ENCODE peak calls at places on chromosomes 1 and 21, in ten cellular contexts. H is natural killer cell treated with Interleukin-12 subunit alpha and Interleukin-12 subunit beta and Interleukin-15 and Interleukin-18, amount 100 ng/mL, for 72 hours; O is SJSA1; M is T47D; R is activated CD8-positive, alpha-beta memory T cell treated with anti-CD3 and anti-CD28 coated beads for 48 hours; Q is DMS153; U is stimulated activated CD4-positive, alpha-beta T cell treated with anti-CD3 and anti-CD28 coated beads, Interleukin-4, amount 100 ng/mL, for 48 hours; Z is NCI-H345; P is activated T-cell treated with anti-CD3 and anti-CD28 coated beads, Interleukin-2, amount 50 U/mL, for 1 hour; A is HEK293T. Y is an unnamed sample.

GRCh38 chr1:92482404-92482664 is 4.4 kb downstream of the GFI1 start:
- DNase-seq in Q (no peak), Z (no peak), M (no peak), P (no peak), O (no peak), H (no peak), U (no peak), R (no peak), A (no peak), Y (no peak)

GRCh38 chr1:59549067-59549837 is 252.4 kb downstream of the FGGY start:
- DNase-seq in P (no peak), R (no peak), M (no peak), Q (no peak), H (no peak), U (no peak), A (no peak), Z (no peak), O (no peak), Y (no peak)

GRCh38 chr1:15994590-15995351 is 9.3 kb upstream of the SRARP start:
- DNase-seq in Z (no peak), R (no peak), H (no peak), Q (peak; percentile 15), M (peak; percentile 50), A (peak; percentile 42), P (peak; percentile 53), U (peak; percentile 45), O (peak; percentile 75), Y (peak; percentile 51)

GRCh38 chr21:39675595-39675994 is 62.9 kb downstream of the B3GALT5 start:
- DNase-seq in R (no peak), O (no peak), P (no peak), A (no peak), Z (no peak), U (no peak), M (no peak), Q (no peak), H (no peak), Y (no peak)

GRCh38 chr1:27872802-27873665 is 690 bp downstream of the THEMIS2 start:
- DNase-seq in O (no peak), H (no peak), M (no peak), U (peak; percentile 31), Z (no peak), Q (no peak), R (no peak), A (peak; percentile 30), P (peak; percentile 47), Y (no peak)

GRCh38 chr1:111793896-111794295 is 38.2 kb downstream of the DDX20 start:
- DNase-seq in A (no peak), U (no peak), O (no peak), R (no peak), Z (no peak), P (no peak), H (no peak), Q (no peak), M (no peak), Y (no peak)

GRCh38 chr1:58528518-58528917 is 18.0 kb downstream of the OMA1 start:
- DNase-seq in Q (no peak), R (no peak), Z (no peak), H (no peak), O (no peak), U (no peak), P (no peak), M (no peak), A (no peak), Y (no peak)

GRCh38 chr1:10107985-10108663 is 75.4 kb downstream of the UBE4B start:
- DNase-seq in U (no peak), Z (no peak), P (no peak), R (no peak), O (peak; percentile 88), Q (no peak), H (no peak), M (no peak), A (no peak), Y (no peak)

GRCh38 chr21:34875830-34876229 is 173.3 kb downstream of the RUNX1 start:
- DNase-seq in H (no peak), A (no peak), O (peak; percentile 62), P (no peak), Q (no peak), R (no peak), Z (no peak), M (no peak), U (no peak), Y (no peak)

GRCh38 chr1:151980287-151981177 is 13.1 kb downstream of the S100A10 start:
- DNase-seq in Z (no peak), H (no peak), M (no peak), U (no peak), Q (no peak), O (no peak), P (no peak), R (no peak), A (no peak), Y (no peak)

GRCh38 chr1:110645172-110645571 is 29.6 kb downstream of the KCNA3 start:
- DNase-seq in R (no peak), A (no peak), P (no peak), M (no peak), U (no peak), Z (no peak), Q (no peak), O (no peak), H (peak; percentile 62), Y (no peak)

GRCh38 chr1:231590453-231591198 is 36.0 kb upstream of the DISC1 start:
- DNase-seq in O (peak; percentile 58), R (no peak), U (no peak), M (peak; percentile 37), H (no peak), Q (no peak), P (peak; percentile 26), Z (no peak), A (peak; percentile 67), Y (no peak)

GRCh38 chr1:6490181-6491075 is 1.0 kb downstream of the PLEKHG5 start:
- DNase-seq in H (no peak), Z (peak; percentile 34), A (peak; percentile 78), O (peak; percentile 68), R (peak; percentile 35), U (peak; percentile 65), Q (no peak), M (peak; percentile 59), P (peak; percentile 56), Y (peak; percentile 34)

GRCh38 chr1:53393325-53393792 is 65.5 kb upstream of the LRP8 start:
- DNase-seq in Z (peak; percentile 68), M (peak; percentile 63), U (peak; percentile 70), P (peak; percentile 78), R (peak; percentile 72), Q (peak; percentile 26), A (peak; percentile 87), H (peak; percentile 84), O (peak; percentile 71), Y (peak; percentile 79)

GRCh38 chr1:34787461-34788420 is 5.1 kb upstream of the GJA4 start:
- DNase-seq in M (no peak), Q (no peak), R (no peak), Z (no peak), O (no peak), H (no peak), A (peak; percentile 31), P (no peak), U (no peak), Y (no peak)

GRCh38 chr1:221742555-221743415 is 896 bp upstream of the DUSP10 start:
- DNase-seq in U (peak; percentile 68), R (peak; percentile 55), M (peak; percentile 81), Q (peak; percentile 85), A (peak; percentile 47), O (peak; percentile 89), Z (peak; percentile 80), P (peak; percentile 77), H (peak; percentile 92), Y (peak; percentile 92)

GRCh38 chr21:43346551-43346950 is 80.4 kb downstream of the SIK1 start:
- DNase-seq in H (no peak), P (no peak), R (no peak), U (no peak), A (no peak), Q (no peak), M (no peak), Z (no peak), O (no peak), Y (no peak)

GRCh38 chr1:54410359-54410758 is 4.2 kb upstream of the SSBP3 start:
- DNase-seq in Z (no peak), U (no peak), R (no peak), P (no peak), A (no peak), Q (no peak), O (no peak), H (no peak), M (no peak), Y (no peak)

GRCh38 chr1:38246955-38247952 is 200.7 kb upstream of the POU3F1 start:
- DNase-seq in R (no peak), O (no peak), M (no peak), Q (no peak), A (peak; percentile 14), H (no peak), P (no peak), U (no peak), Z (no peak), Y (no peak)

Y was measured in stimulated activated effector memory CD8-positive, alpha-beta T cell treated with anti-CD3 and anti-CD28 coated beads, Interleukin-12 subunit alpha, Interleukin-12 subunit beta, amount 100 ng/mL, for 72 hours.